ENCODE peak calls at places on chromosome 16, in eight cellular contexts. J is sigmoid colon, D is uterus, H is GM12878, K is stomach, Z is H1, W is esophagus squamous epithelium, A is heart left ventricle. R is an unnamed sample.

GRCh38 chr16:68086860-68087268 is 1.7 kb downstream of the NFATC3 start:
- DNase-seq in J (no peak), D (no peak), H (no peak), K (no peak), Z (no peak), W (no peak), A (no peak), R (no peak)

GRCh38 chr16:77599793-77600415 is 122.4 kb upstream of the NUDT7 start:
- DNase-seq in J (no peak), D (no peak), H (no peak), K (no peak), Z (no peak), W (no peak), A (no peak), R (peak)

GRCh38 chr16:66578596-66579531 is at the start of gene CMTM2:
- DNase-seq in J (no peak), D (no peak), H (no peak), K (no peak), Z (no peak), W (no peak), A (peak), R (no peak)

GRCh38 chr16:65071371-65072311 is 50.2 kb downstream of the CDH11 start:
- DNase-seq in J (peak), D (peak), H (no peak), K (no peak), Z (no peak), W (no peak), A (no peak), R (peak)

GRCh38 chr16:71933913-71934696 is 38.8 kb downstream of the IST1 start:
- DNase-seq in J (no peak), D (no peak), H (no peak), K (no peak), Z (no peak), W (no peak), A (no peak), R (no peak)

GRCh38 chr16:66905633-66906539 is 12.8 kb downstream of the CDH16 start:
- DNase-seq in J (no peak), D (no peak), H (no peak), K (peak), Z (no peak), W (no peak), A (no peak), R (peak)

GRCh38 chr16:2003827-2004641 is 5.6 kb downstream of the ZNF598 start:
- DNase-seq in J (peak), D (peak), H (no peak), K (peak), Z (peak), W (peak), A (peak), R (peak)

GRCh38 chr16:27208081-27208692 is 4.9 kb downstream of the KDM8 start:
- DNase-seq in J (no peak), D (no peak), H (no peak), K (no peak), Z (no peak), W (no peak), A (no peak), R (peak)

GRCh38 chr16:64898159-64898558 is 223.7 kb downstream of the CDH11 start:
- DNase-seq in J (no peak), D (no peak), H (no peak), K (no peak), Z (no peak), W (no peak), A (no peak), R (no peak)

GRCh38 chr16:64403352-64403751 is 718.5 kb downstream of the CDH11 start:
- DNase-seq in J (no peak), D (no peak), H (no peak), K (no peak), Z (no peak), W (no peak), A (no peak), R (no peak)

GRCh38 chr16:87828071-87828971 is 41.0 kb downstream of the SLC7A5 start:
- DNase-seq in J (no peak), D (no peak), H (no peak), K (peak), Z (no peak), W (no peak), A (no peak), R (peak)
- TF ChIP-seq POLR2A in J (no peak), D (no peak), H (peak), K (no peak), Z (no peak), W (no peak), A (no peak), R (no peak)

GRCh38 chr16:20801278-20801677 is 5.0 kb downstream of the ERI2 start:
- DNase-seq in J (no peak), D (no peak), H (no peak), K (no peak), Z (no peak), W (no peak), A (no peak), R (no peak)

GRCh38 chr16:20799599-20799998 is 6.7 kb downstream of the ERI2 start:
- DNase-seq in J (no peak), D (no peak), H (no peak), K (no peak), Z (no peak), W (no peak), A (no peak), R (no peak)

GRCh38 chr16:20803192-20803560 is 3.1 kb downstream of the ERI2 start:
- DNase-seq in J (no peak), D (no peak), H (no peak), K (no peak), Z (no peak), W (no peak), A (no peak), R (no peak)

GRCh38 chr16:20806168-20807050 is at the start of the genes ERI2 and REXO5:
- DNase-seq in J (peak), D (peak), H (peak), K (peak), Z (peak), W (peak), A (peak), R (peak)

GRCh38 chr16:20803561-20804214 is 2.6 kb downstream of the ERI2 start:
- DNase-seq in J (no peak), D (no peak), H (no peak), K (no peak), Z (no peak), W (no peak), A (no peak), R (no peak)
- TF ChIP-seq POLR2A in J (no peak), D (no peak), H (no peak), K (no peak), Z (no peak), W (no peak), A (no peak), R (no peak)

DNA sequence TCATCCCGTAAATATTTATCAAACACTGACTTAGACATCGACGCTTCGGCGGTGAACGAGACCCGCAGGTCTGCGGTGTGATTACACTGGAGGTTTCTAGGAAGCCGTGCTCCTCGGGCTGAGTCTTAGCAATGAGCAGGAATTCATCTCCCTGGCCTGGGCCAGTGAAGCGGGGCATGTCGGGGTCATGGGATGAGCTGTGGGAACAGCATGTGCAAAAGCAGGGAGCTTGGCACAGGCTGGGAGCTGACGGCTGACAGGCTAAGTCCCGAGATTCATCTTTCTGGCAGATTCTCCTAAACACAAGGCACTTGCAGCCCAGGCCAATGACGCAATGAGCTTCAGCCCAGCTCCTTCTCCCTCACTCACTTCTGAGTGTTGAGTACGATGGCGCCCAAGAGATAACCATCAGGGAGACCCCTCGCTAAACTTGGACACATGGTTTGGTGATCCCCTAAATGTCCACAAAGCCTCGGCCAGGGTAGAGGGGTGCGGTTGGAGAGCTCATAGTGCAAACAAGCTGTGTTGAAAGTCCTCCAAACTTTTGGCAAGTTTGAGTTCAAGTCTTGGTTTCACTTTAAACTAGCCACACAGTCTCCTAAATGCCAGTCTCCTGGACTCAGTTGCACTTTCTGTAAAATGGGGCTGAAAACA is 12.8 kb downstream of the CRISPLD2 start:
- DNase-seq in J (peak), D (peak), H (no peak), K (peak), Z (no peak), W (peak), A (peak), R (peak)
- TF ChIP-seq POLR2A in J (peak), D (peak), H (no peak), K (no peak), Z (no peak), W (no peak), A (peak), R (no peak)

DNA sequence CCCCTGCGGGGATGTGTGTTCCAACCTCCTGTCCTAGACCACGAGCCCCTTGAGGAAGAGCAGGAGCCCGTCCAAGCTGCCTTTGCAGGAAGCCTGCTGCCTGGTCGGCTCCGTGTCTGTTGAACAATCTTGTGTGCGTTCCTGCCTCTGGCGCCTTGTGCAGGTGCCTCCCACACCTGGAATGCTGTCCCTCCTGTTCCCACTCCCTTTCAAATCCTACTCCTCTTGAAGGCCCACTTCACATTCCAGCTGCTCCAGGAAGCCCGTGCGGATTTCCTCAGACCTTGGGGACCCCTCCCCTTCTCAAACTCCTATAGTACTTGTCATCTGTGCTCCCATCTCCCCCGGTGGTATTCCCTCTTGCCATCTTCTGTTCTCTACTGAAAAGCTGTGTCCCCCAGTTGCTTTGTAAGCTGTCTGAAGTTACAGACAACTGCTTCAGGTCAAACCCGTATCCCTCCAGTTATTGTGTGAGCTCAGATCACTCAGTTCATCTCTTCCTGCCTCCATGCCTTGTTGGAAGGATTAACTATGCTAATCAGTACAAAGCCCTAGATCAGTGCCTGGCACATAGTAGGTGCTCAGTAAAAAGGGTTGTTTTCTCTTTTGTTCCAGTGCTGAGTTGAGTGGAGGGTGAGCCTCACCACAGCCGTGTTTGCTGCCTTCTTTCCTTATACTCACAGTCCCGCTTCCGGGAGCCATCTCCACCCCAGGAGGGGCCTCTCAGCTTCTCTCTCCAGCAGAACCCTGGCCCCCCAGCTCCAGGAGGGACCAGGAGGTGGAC is 241.8 kb upstream of the CIBAR2 start:
- DNase-seq in J (no peak), D (no peak), H (no peak), K (peak), Z (no peak), W (no peak), A (peak), R (no peak)
- TF ChIP-seq POLR2A in J (no peak), D (no peak), H (no peak), K (no peak), Z (no peak), W (no peak), A (no peak), R (no peak)

GRCh38 chr16:24991349-24991748 is 23.8 kb downstream of the ARHGAP17 start:
- DNase-seq in J (no peak), D (no peak), H (no peak), K (no peak), Z (no peak), W (no peak), A (no peak), R (no peak)
- TF ChIP-seq POLR2A in J (no peak), D (no peak), H (no peak), K (no peak), Z (no peak), W (no peak), A (no peak), R (no peak)

R was measured in body of pancreas.